ENCODE peak calls at places on chromosomes 12 and 14, in eight cellular contexts. B is adrenal gland, I is left ventricle myocardium inferior, S is SK-N-SH, M is lower lobe of right lung, L is mammary epithelial cell, X is body of pancreas, E is HCT116. O is an unnamed sample. For H3K4me1, the result is how much of the 10 kb centered on the place peaks cover.

GRCh38 chr12:51751657-51752056 is 96.9 kb downstream of the FIGNL2 start:
- DNase-seq in I (no peak), L (no peak), E (no peak), X (peak), S (no peak), M (no peak), B (no peak), O (no peak)

GRCh38 chr12:77940011-77940423 is 109.3 kb downstream of the NAV3 start:
- DNase-seq in S (no peak), X (no peak), M (no peak), L (peak), I (no peak), B (no peak), E (peak), O (no peak)

GRCh38 chr12:28446031-28446430 is 255.8 kb downstream of the CCDC91 start:
- DNase-seq in M (no peak), B (no peak), I (no peak), E (no peak), L (no peak), X (no peak), S (no peak), O (no peak)

GRCh38 chr14:23627961-23628360 is 8.2 kb upstream of the DHRS2 start:
- DNase-seq in M (no peak), B (no peak), L (no peak), I (no peak), S (no peak), E (no peak), X (no peak), O (no peak)

GRCh38 chr12:106586803-106587684 is 4.2 kb downstream of the RFX4 start:
- DNase-seq in E (no peak), X (peak), L (peak), B (no peak), I (no peak), M (no peak), S (peak), O (no peak)

GRCh38 chr14:85517113-85517688 is 12.7 kb upstream of the FLRT2 start:
- DNase-seq in I (no peak), B (no peak), E (no peak), X (no peak), M (no peak), L (no peak), S (no peak), O (no peak)

GRCh38 chr12:11991604-11992003 is 79.1 kb upstream of the BCL2L14 start:
- DNase-seq in B (no peak), I (no peak), M (no peak), E (no peak), S (peak), X (no peak), L (no peak), O (no peak)

GRCh38 chr14:74881425-74882102 is at the start of gene DLST:
- DNase-seq in E (peak), S (peak), X (peak), M (peak), I (peak), L (peak), B (peak), O (peak)

GRCh38 chr12:91629440-91629839 is 446.8 kb upstream of the DCN start:
- DNase-seq in I (no peak), L (no peak), X (no peak), S (peak), B (no peak), E (no peak), M (no peak), O (no peak)

GRCh38 chr14:64704145-64704742 is at the start of gene PLEKHG3:
- DNase-seq in M (peak), E (no peak), B (peak), I (peak), L (peak), S (peak), X (peak), O (peak)

GRCh38 chr14:65281991-65282908 is 130.3 kb upstream of the FUT8 start:
- DNase-seq in M (no peak), B (no peak), X (no peak), L (peak), I (no peak), S (no peak), E (no peak), O (no peak)

GRCh38 chr14:83706555-83706954 is 1823.4 kb upstream of the FLRT2 start:
- DNase-seq in E (no peak), L (no peak), B (no peak), X (no peak), S (peak), I (no peak), M (no peak), O (no peak)

GRCh38 chr12:29782285-29782820 is 1.4 kb downstream of the TMTC1 start:
- DNase-seq in B (no peak), S (no peak), X (no peak), M (no peak), E (no peak), I (no peak), L (peak), O (no peak)

GRCh38 chr14:104227806-104228205 is 89.4 kb downstream of the KIF26A start:
- DNase-seq in M (no peak), S (no peak), X (no peak), I (no peak), L (no peak), B (no peak), E (no peak), O (peak)

DNA sequence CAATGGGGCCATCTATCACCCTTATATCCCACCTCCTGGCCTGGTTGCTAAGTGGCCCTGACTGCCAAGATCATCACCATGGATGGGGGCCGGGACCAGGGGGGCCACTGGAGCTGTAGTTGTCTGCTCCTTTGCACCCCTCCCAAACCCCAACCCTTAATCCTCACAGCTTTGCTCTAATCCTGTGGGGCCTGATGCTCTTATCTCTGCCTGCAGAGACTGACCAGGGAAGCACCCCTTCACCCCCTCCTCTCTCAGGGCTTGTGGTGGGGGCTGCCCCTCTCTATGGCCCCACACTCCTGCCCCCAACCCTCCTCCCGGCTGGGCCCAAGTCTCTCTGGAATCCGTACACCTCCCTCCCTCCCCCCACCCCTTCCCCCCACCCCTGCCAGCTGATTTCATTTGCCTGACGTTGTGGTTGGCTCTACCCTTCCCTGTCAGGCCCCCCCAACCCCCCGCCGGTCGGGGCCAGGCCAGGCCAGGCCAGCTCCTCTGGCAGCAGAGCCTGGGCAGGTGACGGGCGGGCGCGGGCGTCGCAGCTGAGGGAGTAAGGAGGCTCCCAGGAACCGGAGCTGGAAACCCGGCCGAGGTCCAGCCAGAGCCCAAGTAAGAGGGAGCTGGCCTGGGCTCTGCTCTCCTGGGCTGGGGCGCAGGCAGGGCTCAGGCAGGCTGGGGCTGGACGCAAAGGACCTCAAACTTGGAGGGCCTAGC is at the start of gene GNB3:
- DNase-seq in I (peak), B (no peak), X (no peak), E (no peak), M (no peak), L (no peak), S (no peak), O (no peak)
- H3K27ac ChIP-seq in I (peak), B (no peak), X (no peak), E (no peak), M (no peak), L (no peak), S (no peak), O (no peak)

DNA sequence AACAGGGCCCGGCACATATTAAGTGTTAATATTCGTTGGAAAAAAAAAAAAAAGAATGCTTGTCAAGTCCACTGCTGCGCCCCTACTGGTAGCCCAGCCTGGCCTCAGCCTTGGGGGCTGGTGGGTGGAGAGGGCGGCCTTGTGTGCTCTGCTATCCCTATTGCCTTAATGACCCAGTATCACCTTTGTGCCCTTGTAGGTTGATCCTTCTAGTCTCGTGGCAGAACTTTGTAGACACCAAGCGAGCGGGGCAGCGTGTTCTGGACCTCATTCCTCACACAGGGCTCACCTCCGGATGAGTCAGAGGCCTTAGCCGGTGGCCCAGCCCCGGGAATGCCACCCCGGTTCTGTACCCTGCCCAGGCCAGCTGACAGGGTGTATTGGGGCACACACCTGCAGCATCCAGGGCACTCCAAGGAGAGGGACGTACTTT is 1.8 kb upstream of the RCOR1 start:
- DNase-seq in S (peak), I (no peak), B (peak), M (peak), X (peak), E (peak), L (peak), O (no peak)
- TF ChIP-seq CTCF in S (peak), I (peak), B (peak), M (peak), X (peak), E (peak), L (peak), O (peak)

DNA sequence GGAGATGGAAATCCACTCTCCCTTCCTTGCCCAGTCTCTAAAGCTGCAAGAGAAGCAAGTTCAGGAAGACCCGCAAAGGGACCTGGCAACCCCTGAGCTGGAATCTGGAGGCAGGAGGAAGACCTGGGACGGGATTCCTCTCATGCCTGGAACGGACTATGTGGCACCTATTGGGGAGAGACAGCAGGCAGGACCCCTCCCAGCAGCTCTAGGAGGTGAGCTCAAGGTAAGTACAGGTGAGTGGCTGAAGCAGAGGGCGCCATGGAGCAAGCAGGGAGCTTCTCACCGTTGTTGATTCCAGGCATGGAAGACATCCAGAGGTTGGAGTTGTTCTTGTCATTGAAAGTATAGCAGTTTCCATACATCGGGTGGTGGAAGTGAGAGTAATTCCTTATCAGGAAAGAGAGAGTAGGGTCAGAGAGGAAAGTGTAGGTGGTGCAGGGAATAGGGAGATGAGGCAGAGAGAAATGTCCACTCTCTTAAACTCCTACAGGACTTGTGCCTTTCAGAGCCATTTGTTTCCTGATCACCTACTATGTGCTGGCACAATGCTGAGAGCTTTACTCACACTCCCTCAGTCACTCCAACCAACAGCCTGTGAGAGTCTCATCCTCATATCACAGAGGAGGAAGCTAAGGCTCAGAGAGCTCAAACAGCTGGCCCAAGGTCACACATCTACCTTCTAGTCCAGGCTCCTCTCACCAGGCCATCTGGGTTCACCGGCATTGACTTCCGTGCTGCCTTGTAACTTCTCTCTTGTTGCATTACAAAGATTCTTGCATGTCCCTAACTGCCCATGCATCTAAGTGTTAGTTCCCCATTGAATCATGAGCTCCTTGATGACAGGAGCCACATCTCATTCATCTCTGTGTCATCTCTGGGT is 13.9 kb upstream of the TNFRSF1A start:
- DNase-seq in B (no peak), X (no peak), E (no peak), I (no peak), L (no peak), M (no peak), S (no peak), O (no peak)
- H3K4me1 ChIP-seq in B (under half), X (under half), E (under half), I (under half), L (under half), M (half or more), S (under half), O (under half)

GRCh38 chr12:102197789-102198188 is at the start of gene PMCH:
- DNase-seq in L (peak), E (no peak), S (no peak), X (no peak), I (no peak), B (no peak), M (no peak), O (no peak)
- H3K27ac ChIP-seq in L (no peak), E (no peak), S (no peak), X (no peak), I (no peak), B (no peak), M (no peak), O (no peak)

GRCh38 chr14:89241934-89242670 is 174.9 kb downstream of the FOXN3 start:
- DNase-seq in L (no peak), I (no peak), S (no peak), E (no peak), B (no peak), X (no peak), M (no peak), O (no peak)
- TF ChIP-seq CTCF in L (no peak), I (no peak), S (peak), E (no peak), B (peak), X (no peak), M (peak), O (no peak)

GRCh38 chr12:120236124-120236398 is 29.5 kb downstream of the PXN start:
- DNase-seq in L (no peak), I (no peak), S (no peak), X (no peak), E (no peak), M (no peak), B (no peak), O (no peak)

GRCh38 chr12:120240495-120240833 is 25.1 kb downstream of the PXN start:
- DNase-seq in E (no peak), B (no peak), X (no peak), S (no peak), M (no peak), I (no peak), L (no peak), O (no peak)

GRCh38 chr12:120238839-120239445 is 26.6 kb downstream of the PXN start:
- DNase-seq in S (no peak), I (no peak), X (no peak), M (no peak), L (no peak), E (no peak), B (no peak), O (no peak)

GRCh38 chr12:120239776-120240494 is 25.6 kb downstream of the PXN start:
- DNase-seq in E (no peak), I (no peak), X (no peak), M (no peak), S (no peak), B (no peak), L (no peak), O (no peak)

DNA sequence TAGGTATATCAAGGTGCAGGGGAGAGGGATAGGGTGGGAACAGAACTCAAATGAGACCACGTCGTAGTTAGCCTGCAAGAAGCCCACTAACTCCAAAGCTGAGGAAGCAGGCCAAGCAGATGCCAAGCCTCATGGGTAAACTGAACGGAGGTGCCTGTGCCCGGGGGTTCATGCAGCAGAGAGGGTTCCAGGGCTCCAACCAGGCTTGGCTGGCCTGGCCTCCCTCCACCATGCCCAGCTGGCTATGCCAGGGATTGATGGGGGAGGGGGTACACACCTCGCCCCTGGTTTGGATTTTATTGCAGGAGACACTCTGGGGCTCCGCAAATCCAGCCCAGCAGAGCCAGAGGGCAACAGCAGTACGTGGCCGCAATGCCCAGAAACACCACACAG is 27.3 kb downstream of the PXN start:
- DNase-seq in B (no peak), S (no peak), L (no peak), E (no peak), X (no peak), I (no peak), M (no peak), O (no peak)
- H3K4me1 ChIP-seq in B (half or more), S (under half), L (half or more), E (half or more), X (under half), I (half or more), M (half or more), O (half or more)

O was measured in upper lobe of right lung.